ENCODE peak calls at places on chromosomes 11 and 22, in seven cellular contexts. J is heart right ventricle; S is sigmoid colon; A is transverse colon; E is adrenal gland; K is CD8-positive, alpha-beta memory T cell; H is Caco-2. W is an unnamed sample.

GRCh38 chr11:46200537-46201281 is 76.8 kb upstream of the CREB3L1 start:
- DNase-seq in J (no peak), S (no peak), A (no peak), E (peak), K (no peak), H (no peak), W (no peak)

GRCh38 chr11:126317681-126318641 is 14.1 kb downstream of the DCPS start:
- DNase-seq in J (peak), S (peak), A (peak), E (peak), K (peak), H (no peak), W (peak)

GRCh38 chr11:95435192-95435591 is 204.2 kb upstream of the SESN3 start:
- DNase-seq in J (no peak), S (no peak), A (no peak), E (no peak), K (no peak), H (no peak), W (no peak)

GRCh38 chr11:20627026-20627425 is 27.6 kb downstream of the SLC6A5 start:
- DNase-seq in J (no peak), S (no peak), A (no peak), E (no peak), K (no peak), H (no peak), W (no peak)

GRCh38 chr22:40421941-40422340 is 51.5 kb downstream of the SGSM3 start:
- DNase-seq in J (no peak), S (no peak), A (no peak), E (peak), K (no peak), H (no peak), W (no peak)

GRCh38 chr11:115290479-115291390 is 213.5 kb downstream of the CADM1 start:
- DNase-seq in J (no peak), S (no peak), A (no peak), E (no peak), K (no peak), H (no peak), W (no peak)

GRCh38 chr11:7538023-7538422 is 24.2 kb downstream of the PPFIBP2 start:
- DNase-seq in J (peak), S (peak), A (no peak), E (peak), K (no peak), H (no peak), W (no peak)

GRCh38 chr22:19853058-19853878 is 1.4 kb downstream of the GNB1L start:
- DNase-seq in J (no peak), S (peak), A (no peak), E (peak), K (no peak), H (no peak), W (no peak)

GRCh38 chr11:6625832-6626420 is 6.7 kb upstream of the TPP1 start:
- DNase-seq in J (no peak), S (no peak), A (no peak), E (no peak), K (no peak), H (no peak), W (no peak)

GRCh38 chr22:20859615-20860014 is 808 bp downstream of the SNAP29 start:
- DNase-seq in J (no peak), S (no peak), A (no peak), E (no peak), K (no peak), H (no peak), W (no peak)
- H3K4me3 ChIP-seq in J (peak), S (peak), A (peak), E (peak), K (peak), H (peak), W (no peak)

DNA sequence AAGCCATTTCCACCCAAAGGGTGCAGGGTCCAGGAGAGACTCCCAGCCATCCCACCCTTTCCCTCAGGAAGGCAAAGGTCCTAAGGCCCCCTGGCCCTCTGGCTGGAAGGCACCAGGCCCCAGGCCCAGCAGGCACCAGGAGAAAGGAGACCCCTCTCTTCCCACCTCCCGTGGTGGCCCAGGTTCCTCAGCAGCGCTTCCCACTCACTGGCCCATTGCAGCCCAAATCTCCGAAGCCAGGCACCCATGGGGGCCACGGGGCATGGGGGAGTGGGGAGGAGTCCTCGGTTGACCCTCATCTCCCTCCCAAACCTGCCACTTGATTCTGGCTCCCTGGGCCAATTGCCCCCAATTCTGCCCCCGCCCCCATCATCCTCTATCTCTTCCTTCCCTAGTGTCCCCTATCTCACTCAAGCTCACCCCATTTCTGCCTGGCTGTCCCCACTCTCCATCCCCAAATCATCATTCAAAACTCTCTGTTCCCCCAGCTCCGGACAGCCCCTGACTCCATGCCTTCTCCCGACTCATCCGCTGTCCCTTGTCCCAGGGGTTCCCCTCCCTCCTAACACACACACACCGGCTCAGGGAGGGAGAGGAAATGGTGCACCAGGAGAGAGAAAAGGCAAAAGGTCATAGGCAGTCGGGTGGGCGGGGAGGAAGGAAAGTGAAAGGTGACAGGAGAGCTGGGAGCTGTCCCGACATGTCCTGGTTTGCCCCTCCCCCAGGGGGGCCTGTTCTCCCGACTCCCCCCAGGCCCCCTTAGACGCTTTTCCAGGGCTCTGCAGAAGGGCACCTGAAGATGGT is 1.2 kb downstream of the LIF start:
- DNase-seq in J (no peak), S (no peak), A (peak), E (no peak), K (no peak), H (peak), W (peak)
- H3K4me3 ChIP-seq in J (peak), S (peak), A (peak), E (peak), K (peak), H (peak), W (peak)

GRCh38 chr11:129528296-129528695 is 152.6 kb downstream of the BARX2 start:
- DNase-seq in J (no peak), S (no peak), A (no peak), E (no peak), K (no peak), H (no peak), W (no peak)
- H3K4me3 ChIP-seq in J (no peak), S (no peak), A (no peak), E (no peak), K (no peak), H (no peak), W (no peak)

GRCh38 chr11:124174001-124174400 is 9.1 kb upstream of the OR10D3 start:
- DNase-seq in J (no peak), S (no peak), A (no peak), E (no peak), K (no peak), H (peak), W (no peak)

GRCh38 chr11:124177344-124177743 is 5.8 kb upstream of the OR10D3 start:
- DNase-seq in J (no peak), S (no peak), A (no peak), E (no peak), K (no peak), H (no peak), W (no peak)

GRCh38 chr11:124183045-124183444 is at the start of gene OR10D3:
- DNase-seq in J (no peak), S (no peak), A (no peak), E (no peak), K (no peak), H (no peak), W (no peak)

DNA sequence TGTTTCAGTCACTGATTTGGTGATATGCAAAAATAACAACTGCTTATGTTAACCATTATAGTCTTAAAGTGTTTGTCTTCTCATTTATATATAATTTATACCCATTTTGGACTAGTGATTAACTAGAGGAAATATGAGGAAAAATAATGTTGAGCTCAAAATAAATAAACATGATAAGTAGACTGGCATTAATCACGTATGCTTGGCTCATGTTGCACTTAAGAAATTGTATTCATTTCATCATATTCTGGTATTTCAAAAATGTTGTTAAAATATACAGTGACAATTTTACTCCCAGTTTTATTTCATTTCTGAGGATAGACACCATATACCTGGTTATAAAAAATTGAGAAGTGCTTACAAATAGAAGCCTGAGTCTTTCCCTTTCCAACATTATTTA is 3.8 kb upstream of the OR10D3 start:
- DNase-seq in J (no peak), S (no peak), A (no peak), E (no peak), K (no peak), H (no peak), W (no peak)
- H3K4me3 ChIP-seq in J (no peak), S (no peak), A (no peak), E (no peak), K (no peak), H (no peak), W (no peak)

DNA sequence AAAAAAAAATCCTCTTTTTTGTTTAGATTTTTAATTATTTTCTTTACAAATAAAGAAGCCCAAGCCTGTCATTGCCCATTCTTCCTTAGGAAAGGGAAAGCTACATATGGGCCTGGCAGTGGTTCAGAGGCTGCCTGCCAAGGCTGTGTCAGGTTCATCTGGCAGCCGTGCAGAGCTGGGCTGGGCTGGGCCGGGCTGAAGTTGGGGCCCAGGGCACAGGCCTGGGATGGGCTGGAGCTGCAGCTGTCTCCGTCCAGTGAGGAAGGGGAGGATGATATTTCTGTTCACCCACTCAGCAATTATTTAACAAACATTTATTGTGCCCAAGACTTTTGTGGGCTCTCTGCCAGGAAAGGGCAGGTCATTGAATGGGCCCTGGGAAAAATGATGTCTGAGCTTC is 4.6 kb downstream of the PRR5L start:
- DNase-seq in J (peak), S (peak), A (peak), E (peak), K (no peak), H (no peak), W (peak)
- H3K4me3 ChIP-seq in J (no peak), S (no peak), A (no peak), E (no peak), K (no peak), H (no peak), W (no peak)

DNA sequence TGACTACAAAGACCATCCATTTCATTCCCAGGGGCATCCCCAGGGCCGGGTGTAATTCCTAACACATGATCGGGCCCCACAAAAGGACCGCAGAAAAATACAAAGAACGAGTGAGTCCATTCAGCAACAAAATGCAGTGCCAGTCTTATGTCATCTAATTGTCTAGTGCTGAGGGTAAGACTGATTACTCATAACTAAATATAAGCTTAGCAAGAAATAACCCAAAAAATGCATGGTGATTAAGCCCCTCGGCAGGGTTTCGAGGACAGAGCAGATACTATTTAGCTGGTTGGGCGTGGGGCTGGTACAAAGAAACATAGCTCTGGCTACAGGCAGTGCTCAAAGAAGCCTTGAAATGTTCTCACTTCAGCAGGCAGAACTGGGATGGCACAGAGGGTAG is 1078.9 kb downstream of the OPCML start:
- DNase-seq in J (no peak), S (no peak), A (no peak), E (no peak), K (no peak), H (no peak), W (no peak)
- H3K4me3 ChIP-seq in J (no peak), S (no peak), A (no peak), E (no peak), K (no peak), H (no peak), W (no peak)

DNA sequence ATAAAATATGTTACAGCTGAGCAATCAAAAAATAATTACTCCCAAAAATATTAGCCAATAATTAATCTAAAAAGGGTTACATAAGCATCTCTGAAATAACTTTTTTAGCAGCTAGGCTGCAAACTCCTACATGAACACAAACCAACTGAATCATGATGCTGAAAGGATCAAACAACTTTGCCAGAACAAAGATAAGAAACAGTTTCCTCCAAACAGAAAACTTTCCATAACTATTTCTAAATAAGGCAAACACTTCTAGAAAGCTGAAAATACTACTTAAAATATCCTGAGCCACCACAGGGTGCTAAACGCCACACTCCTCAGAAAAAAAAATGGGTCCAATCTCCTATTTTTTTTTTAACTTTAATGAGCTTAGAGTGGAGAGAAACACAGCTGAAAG is 68.6 kb upstream of the ARHGAP32 start:
- DNase-seq in J (no peak), S (no peak), A (no peak), E (no peak), K (no peak), H (no peak), W (no peak)
- H3K4me3 ChIP-seq in J (no peak), S (no peak), A (no peak), E (no peak), K (no peak), H (no peak), W (no peak)

DNA sequence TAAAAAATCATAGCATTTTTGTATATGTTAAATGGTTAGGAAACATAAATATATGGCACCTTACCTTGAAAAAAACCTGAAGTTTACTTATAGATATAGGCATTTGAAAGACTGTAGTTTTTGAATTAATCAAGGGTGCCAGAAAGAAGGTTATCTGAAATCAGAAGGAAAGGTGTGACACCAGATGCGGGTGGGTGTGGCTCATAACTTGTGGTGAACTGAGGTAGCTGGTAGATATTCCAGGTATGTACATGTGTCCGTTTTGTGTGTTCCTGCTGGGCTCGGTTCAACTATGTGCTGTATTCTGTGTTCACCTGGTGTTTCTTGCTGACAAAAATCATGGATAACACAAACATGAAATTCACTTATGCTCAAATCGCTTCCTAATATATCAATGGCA is 35.6 kb downstream of the STK33 start:
- DNase-seq in J (no peak), S (no peak), A (no peak), E (no peak), K (no peak), H (no peak), W (no peak)
- H3K4me3 ChIP-seq in J (no peak), S (no peak), A (no peak), E (no peak), K (no peak), H (no peak), W (no peak)

GRCh38 chr22:48090332-48090672 is 1327.9 kb downstream of the TBC1D22A start:
- DNase-seq in J (no peak), S (no peak), A (no peak), E (no peak), K (no peak), H (no peak), W (no peak)
- H3K4me3 ChIP-seq in J (no peak), S (peak), A (no peak), E (peak), K (no peak), H (no peak), W (no peak)